ENCODE peak calls at places on chromosomes 4 and X, in eight cellular contexts. U is lower lobe of right lung; I is CD4-positive, alpha-beta T cell; G is EH; N is non-pigmented ciliary epithelial cell; M is ACHN; D is GM04503; H is stimulated activated CD8-positive, alpha-beta memory T cell treated with anti-CD3 and anti-CD28 coated beads, Interleukin-15, amount 100 ng/mL, for 24 hours. P is an unnamed sample.

GRCh38 chr4:151316645-151317044 is 8.8 kb downstream of the SH3D19 start:
- DNase-seq in U (no peak), I (no peak), G (no peak), N (no peak), M (no peak), D (no peak), H (no peak), P (no peak)

GRCh38 chr4:183828125-183828524 is 77.0 kb upstream of the STOX2 start:
- DNase-seq in U (no peak), I (no peak), G (no peak), N (no peak), M (no peak), D (no peak), H (no peak), P (no peak)

GRCh38 chrX:120428309-120428708 is 40.8 kb downstream of the LAMP2 start:
- DNase-seq in U (no peak), I (no peak), G (peak), N (no peak), M (no peak), D (no peak), H (no peak), P (no peak)

GRCh38 chrX:153433781-153434285 is 12.0 kb downstream of the TREX2 start:
- DNase-seq in U (no peak), I (no peak), G (no peak), N (no peak), M (no peak), D (no peak), H (no peak), P (no peak)

GRCh38 chrX:13808865-13809264 is 8.0 kb downstream of the GPM6B start:
- DNase-seq in U (no peak), I (no peak), G (peak), N (no peak), M (no peak), D (no peak), H (no peak), P (no peak)

GRCh38 chr4:108926058-108926457 is 163.2 kb upstream of the ETNPPL start:
- DNase-seq in U (no peak), I (no peak), G (peak), N (no peak), M (no peak), D (no peak), H (no peak), P (no peak)

GRCh38 chr4:136637071-136637777 is 895.1 kb downstream of the PCDH18 start:
- DNase-seq in U (no peak), I (no peak), G (peak), N (no peak), M (peak), D (no peak), H (no peak), P (peak)

GRCh38 chrX:133413218-133413925 is 1.9 kb downstream of the GPC4 start:
- DNase-seq in U (no peak), I (no peak), G (no peak), N (no peak), M (no peak), D (no peak), H (no peak), P (peak)

GRCh38 chr4:84596826-84597225 is 13.9 kb downstream of the CDS1 start:
- DNase-seq in U (peak), I (no peak), G (no peak), N (no peak), M (no peak), D (no peak), H (no peak), P (no peak)

GRCh38 chr4:8336412-8337075 is 67.0 kb downstream of the HTRA3 start:
- DNase-seq in U (no peak), I (no peak), G (peak), N (no peak), M (no peak), D (no peak), H (no peak), P (peak)